ENCODE peak calls at places on chromosomes 5 and 9, in four cellular contexts. H is H1, F is GM12878, E is HepG2. A is an unnamed sample.

GRCh38 chr9:108761530-108762347 is 94.0 kb downstream of the ACTL7B start:
- DNase-seq in H (peak), F (no peak), E (peak), A (peak)

GRCh38 chr9:92714787-92715487 is 45.0 kb upstream of the IPPK start:
- DNase-seq in H (no peak), F (no peak), E (no peak), A (no peak)

GRCh38 chr5:3612561-3613175 is 17.0 kb downstream of the IRX1 start:
- DNase-seq in H (no peak), F (no peak), E (no peak), A (no peak)

GRCh38 chr9:134688231-134688630 is 46.6 kb downstream of the COL5A1 start:
- DNase-seq in E (no peak), F (no peak), H (no peak), A (no peak)

GRCh38 chr9:130713286-130713975 is 19.9 kb downstream of the EXOSC2 start:
- DNase-seq in H (no peak), E (no peak), F (no peak), A (no peak)

GRCh38 chr5:122156724-122157325 is 27.5 kb downstream of the ZNF474 start:
- DNase-seq in F (no peak), E (peak), H (no peak), A (no peak)

GRCh38 chr5:131986161-131986912 is 25.1 kb downstream of the ACSL6 start:
- DNase-seq in H (no peak), F (no peak), E (no peak), A (no peak)

GRCh38 chr5:142357469-142358090 is 32.8 kb upstream of the SPRY4 start:
- DNase-seq in E (no peak), F (no peak), H (no peak), A (no peak)

GRCh38 chr9:81052846-81053245 is 636.5 kb downstream of the TLE1 start:
- DNase-seq in E (no peak), F (no peak), H (no peak), A (no peak)

GRCh38 chr9:127457191-127457878 is 6.0 kb downstream of the LRSAM1 start:
- DNase-seq in H (no peak), F (no peak), E (no peak), A (no peak)

GRCh38 chr5:178237431-178238312 is 5.1 kb upstream of the PHYKPL start:
- DNase-seq in F (no peak), E (no peak), H (no peak), A (no peak)

GRCh38 chr5:110625376-110625999 is 101.0 kb downstream of the TMEM232 start:
- DNase-seq in H (no peak), F (no peak), E (peak), A (no peak)

GRCh38 chr5:51404256-51404655 is 21.0 kb downstream of the ISL1 start:
- DNase-seq in F (no peak), E (no peak), H (no peak), A (no peak)

GRCh38 chr5:178377583-178378270 is 145.1 kb upstream of the PHYKPL start:
- DNase-seq in F (no peak), H (no peak), E (no peak), A (no peak)

GRCh38 chr9:2158111-2158610 is 143.0 kb downstream of the SMARCA2 start:
- DNase-seq in H (no peak), E (no peak), F (peak), A (no peak)

GRCh38 chr9:7028591-7028990 is 270.8 kb downstream of the KDM4C start:
- DNase-seq in F (no peak), E (no peak), H (no peak), A (no peak)

GRCh38 chr5:127074466-127074865 is 1.2 kb upstream of the C5orf63 start:
- DNase-seq in F (no peak), H (no peak), E (no peak), A (no peak)

GRCh38 chr5:127076730-127077129 is 3.4 kb upstream of the C5orf63 start:
- DNase-seq in H (no peak), E (no peak), F (no peak), A (no peak)

GRCh38 chr5:127077346-127077745 is 4.0 kb upstream of the C5orf63 start:
- DNase-seq in F (no peak), H (no peak), E (no peak), A (no peak)

GRCh38 chr5:127070243-127070642 is 3.1 kb downstream of the C5orf63 start:
- DNase-seq in F (no peak), H (no peak), E (no peak), A (no peak)

GRCh38 chr5:127072861-127073846 is at the start of gene C5orf63:
- DNase-seq in E (peak), F (peak), H (no peak), A (no peak)
- TF ChIP-seq SUZ12 in E (no peak), F (no peak), H (no peak), A (no peak)

GRCh38 chr5:73751254-73751914 is 125.4 kb downstream of the ARHGEF28 start:
- DNase-seq in H (no peak), F (no peak), E (no peak), A (no peak)

GRCh38 chr5:73749485-73750270 is 123.7 kb downstream of the ARHGEF28 start:
- DNase-seq in F (no peak), H (no peak), E (no peak), A (no peak)

GRCh38 chr5:73748510-73749410 is 122.8 kb downstream of the ARHGEF28 start:
- DNase-seq in E (no peak), F (no peak), H (no peak), A (no peak)

GRCh38 chr5:73757421-73757820 is 131.4 kb downstream of the ARHGEF28 start:
- DNase-seq in F (no peak), E (no peak), H (no peak), A (no peak)

DNA sequence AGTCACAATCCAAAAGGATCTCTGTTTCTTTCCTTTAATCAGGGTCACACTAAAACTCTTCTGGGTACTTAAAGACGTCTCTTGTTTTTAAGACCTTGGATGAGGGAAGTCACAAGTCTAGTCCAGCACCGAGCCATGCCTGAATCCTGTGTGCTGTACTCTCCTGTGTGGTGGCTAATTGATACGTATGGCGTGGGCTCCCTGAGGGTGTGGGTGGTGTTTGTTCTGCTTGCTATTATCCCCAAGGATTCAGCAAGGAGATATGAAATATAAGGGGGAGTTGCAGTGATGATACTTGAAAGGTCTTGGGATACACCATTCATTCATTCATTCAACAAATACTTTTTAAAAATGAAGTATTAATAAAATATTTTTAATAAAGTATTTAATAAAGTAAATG is 128.3 kb downstream of the ARHGEF28 start:
- DNase-seq in F (no peak), H (no peak), E (no peak), A (no peak)
- TF ChIP-seq ZNF274 in F (no peak), H (no peak), E (no peak), A (no peak)

GRCh38 chr5:170059221-170059620 is 46.5 kb upstream of the FOXI1 start:
- DNase-seq in H (no peak), F (no peak), E (no peak), A (no peak)

GRCh38 chr5:170053896-170054295 is 51.8 kb upstream of the FOXI1 start:
- DNase-seq in E (no peak), H (no peak), F (no peak), A (no peak)

GRCh38 chr5:170055606-170056005 is 50.1 kb upstream of the FOXI1 start:
- DNase-seq in H (no peak), E (no peak), F (no peak), A (no peak)

GRCh38 chr5:170056561-170057267 is 49.0 kb upstream of the FOXI1 start:
- DNase-seq in H (no peak), E (no peak), F (no peak), A (no peak)

DNA sequence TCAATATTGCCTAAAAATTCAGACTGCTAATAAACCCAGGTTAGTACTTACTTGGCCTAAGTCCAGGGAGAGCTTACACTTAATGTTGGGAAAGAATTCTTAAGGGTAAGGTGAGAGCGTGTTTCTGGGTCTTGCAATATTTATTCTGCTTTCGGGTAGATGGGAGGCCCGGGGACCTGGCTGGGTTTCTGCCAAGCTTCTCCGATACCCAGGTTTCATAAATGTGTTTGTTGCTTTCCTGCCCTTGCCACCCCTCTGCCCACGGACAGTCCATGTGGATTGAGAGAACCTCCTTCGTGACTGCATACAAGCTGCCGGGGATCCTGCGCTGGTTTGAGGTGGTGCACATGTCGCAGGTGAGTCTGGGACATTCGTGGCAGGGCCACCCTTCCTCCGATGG is 48.4 kb upstream of the FOXI1 start:
- DNase-seq in E (no peak), H (no peak), F (no peak), A (no peak)
- TF ChIP-seq SUZ12 in E (no peak), H (no peak), F (no peak), A (no peak)

DNA sequence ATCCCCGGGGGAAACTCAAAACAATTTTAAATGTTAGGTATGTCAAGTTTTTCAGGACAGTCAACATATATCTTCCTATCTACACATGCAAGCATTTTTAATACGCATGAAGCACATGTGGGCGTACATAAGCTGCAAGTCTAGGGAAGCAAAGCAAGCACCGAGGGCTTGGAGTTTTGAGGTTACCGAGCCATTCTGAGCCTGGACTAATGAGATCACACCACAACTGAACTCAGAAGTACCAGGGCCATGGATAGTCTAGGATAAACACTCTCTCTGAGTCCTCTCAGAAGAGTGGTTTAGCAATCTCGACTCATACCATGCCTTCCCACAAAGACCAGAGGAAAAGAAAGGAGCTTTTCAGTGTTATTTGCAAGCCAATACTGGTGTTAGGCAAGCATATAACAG is 154.2 kb downstream of the AUH start:
- DNase-seq in E (peak), F (no peak), H (no peak), A (no peak)
- TF ChIP-seq ZNF274 in E (no peak), F (no peak), H (no peak), A (no peak)

GRCh38 chr9:35730486-35730854 is 1.5 kb downstream of the TLN1 start:
- DNase-seq in H (no peak), E (no peak), F (no peak), A (no peak)

GRCh38 chr9:35732185-35733108 is at the start of the genes CREB3 and TLN1:
- DNase-seq in H (peak), F (peak), E (peak), A (peak)

GRCh38 chr9:35734096-35734495 is 1.6 kb downstream of the CREB3 start:
- DNase-seq in H (no peak), F (no peak), E (no peak), A (no peak)

GRCh38 chr9:35731415-35732184 is 395 bp downstream of the TLN1 start:
- DNase-seq in F (no peak), H (no peak), E (peak), A (no peak)

GRCh38 chr9:35733109-35733541 is 659 bp downstream of the CREB3 start:
- DNase-seq in H (peak), E (peak), F (no peak), A (peak)
- TF ChIP-seq SUZ12 in H (no peak), E (no peak), F (no peak), A (no peak)

DNA sequence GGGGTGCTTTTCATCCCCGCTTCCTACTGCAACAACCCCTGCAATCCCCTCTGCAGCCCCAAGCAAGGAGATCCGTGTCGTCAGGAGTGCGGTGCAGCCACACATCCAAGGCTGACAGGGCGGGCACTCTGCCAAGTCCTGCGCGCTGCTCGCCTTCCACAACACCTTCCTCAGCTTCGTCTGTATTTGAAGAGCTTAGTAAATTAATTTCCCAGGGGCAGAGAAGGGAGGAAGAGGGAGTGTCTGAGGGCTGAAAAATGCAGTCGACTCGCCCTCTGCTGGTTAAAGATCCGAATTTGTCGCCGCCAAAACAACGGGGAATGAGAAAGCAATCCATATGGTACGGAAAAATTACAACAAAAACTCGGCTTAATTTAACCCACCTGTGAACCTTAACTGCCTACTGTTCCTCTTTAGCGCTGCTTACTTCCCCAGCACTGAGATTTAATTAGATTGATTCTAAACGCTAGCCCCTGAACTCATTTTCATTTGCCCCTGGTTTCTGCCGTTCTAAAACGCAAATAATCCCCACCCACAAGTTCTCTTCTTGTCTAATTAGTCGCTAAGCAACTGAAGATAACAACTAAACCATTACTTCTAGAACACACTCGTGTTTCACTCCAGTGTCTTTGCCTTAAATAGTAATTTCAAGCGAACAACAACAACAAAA is 10.9 kb upstream of the PCDHB1 start:
- DNase-seq in E (no peak), H (peak), F (no peak), A (peak)
- TF ChIP-seq ZNF274 in E (no peak), H (no peak), F (no peak), A (no peak)